ENCODE peak calls at places on chromosome 2, in five cellular contexts. S is neural progenitor cell, L is lower lobe of right lung, C is HFF-Myc, M is fibroblast of the aortic adventitia. Q is an unnamed sample.
A peak's percentile ranks its signal among the peaks of the same experiment; 100 is the strongest.

GRCh38 chr2:148244593-148245292 is 223.9 kb downstream of the MBD5 start:
- DNase-seq in C (peak; percentile 47), M (peak; percentile 85), S (no peak), L (no peak), Q (no peak)

GRCh38 chr2:141501743-141502142 is 629.1 kb downstream of the LRP1B start:
- DNase-seq in C (no peak), S (no peak), L (no peak), M (no peak), Q (no peak)

GRCh38 chr2:226154610-226155009 is 645.0 kb downstream of the IRS1 start:
- DNase-seq in L (no peak), S (no peak), C (no peak), M (no peak), Q (no peak)

GRCh38 chr2:180938419-180938818 is 42.0 kb upstream of the UBE2E3 start:
- DNase-seq in C (no peak), M (peak; percentile 78), L (no peak), S (no peak), Q (no peak)

GRCh38 chr2:166831930-166832329 is 56.4 kb upstream of the XIRP2 start:
- DNase-seq in S (no peak), M (no peak), L (no peak), C (no peak), Q (no peak)

GRCh38 chr2:129760669-129761068 is 218.8 kb upstream of the RAB6C start:
- DNase-seq in L (no peak), C (no peak), S (no peak), M (no peak), Q (no peak)

GRCh38 chr2:71005271-71006202 is 10.9 kb upstream of the TEX261 start:
- DNase-seq in L (no peak), C (no peak), S (no peak), M (no peak), Q (no peak)

GRCh38 chr2:170886391-170886790 is 42.7 kb upstream of the GORASP2 start:
- DNase-seq in S (no peak), L (no peak), C (no peak), M (peak; percentile 42), Q (no peak)

GRCh38 chr2:231666171-231667095 is 41.9 kb upstream of the PTMA start:
- DNase-seq in M (peak; percentile 84), S (peak; percentile 92), C (peak; percentile 88), L (peak; percentile 98), Q (peak; percentile 75)

GRCh38 chr2:85913854-85914524 is 25.2 kb upstream of the ST3GAL5 start:
- DNase-seq in S (no peak), M (peak; percentile 82), L (no peak), C (no peak), Q (no peak)

GRCh38 chr2:197198890-197199289 is 111.7 kb downstream of the ANKRD44 start:
- DNase-seq in L (peak; percentile 63), S (no peak), M (peak; percentile 73), C (no peak), Q (peak; percentile 70)

GRCh38 chr2:27967076-27967475 is 76.5 kb downstream of the BABAM2 start:
- DNase-seq in S (no peak), C (no peak), L (no peak), M (no peak), Q (no peak)
- TF ChIP-seq CTCF in S (no peak), C (no peak), L (no peak), M (no peak), Q (no peak)

DNA sequence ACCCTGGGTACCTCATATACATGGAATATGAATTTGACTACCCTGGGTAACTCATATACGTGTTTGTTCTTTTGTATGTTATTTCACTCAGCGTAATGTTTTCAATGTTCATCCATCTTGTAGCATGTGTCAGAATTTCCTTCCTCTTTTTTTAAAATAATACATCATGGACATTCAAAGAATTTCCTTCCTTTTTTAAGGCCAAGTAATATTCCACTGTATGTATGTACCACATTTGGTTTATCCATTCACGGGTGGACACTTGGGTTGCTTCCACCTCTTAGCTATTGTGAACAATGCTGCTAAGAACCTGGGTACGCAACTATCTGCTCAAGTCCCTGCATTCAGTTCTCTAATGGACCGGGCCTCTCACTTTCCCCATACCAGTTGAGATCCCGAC is 40.3 kb downstream of the FAM178B start:
- DNase-seq in L (no peak), C (no peak), M (no peak), S (no peak), Q (no peak)
- TF ChIP-seq CTCF in L (no peak), C (no peak), M (no peak), S (no peak), Q (no peak)

GRCh38 chr2:37414470-37414949 is 70.1 kb downstream of the QPCT start:
- DNase-seq in L (no peak), M (peak; percentile 88), C (peak; percentile 53), S (peak; percentile 74), Q (peak; percentile 75)
- TF ChIP-seq CTCF in L (peak; percentile 82), M (peak; percentile 87), C (peak; percentile 81), S (peak; percentile 92), Q (peak; percentile 88)

GRCh38 chr2:120397362-120397811 is 51.5 kb downstream of the INHBB start:
- DNase-seq in S (no peak), M (no peak), C (peak; percentile 1), L (no peak), Q (no peak)

GRCh38 chr2:120395221-120395620 is 49.3 kb downstream of the INHBB start:
- DNase-seq in C (no peak), M (no peak), L (no peak), S (no peak), Q (no peak)

GRCh38 chr2:120396519-120397361 is 50.8 kb downstream of the INHBB start:
- DNase-seq in S (no peak), L (no peak), C (no peak), M (no peak), Q (no peak)

GRCh38 chr2:120394764-120395163 is 48.8 kb downstream of the INHBB start:
- DNase-seq in M (no peak), C (no peak), S (no peak), L (no peak), Q (no peak)

GRCh38 chr2:120395686-120396518 is 50.0 kb downstream of the INHBB start:
- DNase-seq in S (peak; percentile 28), C (no peak), M (no peak), L (no peak), Q (no peak)
- TF ChIP-seq CTCF in S (no peak), C (no peak), M (no peak), L (no peak), Q (no peak)

DNA sequence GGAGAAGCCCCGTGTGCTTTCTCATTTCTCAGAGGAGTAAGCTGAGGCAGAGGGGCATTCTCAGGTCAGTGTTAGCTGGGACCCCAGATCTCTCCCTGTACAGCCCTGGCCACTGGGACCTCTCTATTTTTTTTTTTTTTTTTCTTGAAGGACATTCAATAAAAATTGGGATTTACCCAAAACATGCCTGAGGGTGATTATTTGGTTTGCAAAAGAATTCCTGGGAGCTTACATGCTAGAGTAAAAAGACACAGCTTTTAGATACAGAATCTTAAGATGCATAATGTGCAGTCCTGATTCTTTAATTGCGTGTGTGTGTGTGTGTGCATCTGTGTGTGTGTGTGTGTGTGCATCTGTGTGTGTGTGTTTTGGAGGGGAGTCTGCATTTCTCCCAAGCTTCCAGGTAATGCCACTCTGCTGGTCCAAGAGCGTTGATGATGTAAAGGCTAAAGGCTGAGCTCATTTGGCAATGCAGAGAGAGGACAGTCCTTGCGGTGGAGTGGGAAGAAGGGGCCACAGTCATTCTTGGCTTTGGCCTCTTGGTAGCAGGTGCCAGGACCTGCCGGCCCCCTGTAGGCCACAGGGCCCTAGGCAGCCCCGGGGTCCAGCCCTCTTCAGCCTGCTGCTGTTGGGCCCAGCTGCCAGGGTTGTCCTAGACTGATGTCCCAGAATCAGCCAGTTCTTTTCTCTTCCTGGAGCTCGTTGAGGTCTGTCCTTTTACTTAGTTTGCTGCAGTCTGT is 74.1 kb upstream of the MCFD2 start:
- DNase-seq in L (no peak), M (no peak), S (no peak), C (no peak), Q (no peak)
- TF ChIP-seq CTCF in L (no peak), M (no peak), S (no peak), C (no peak), Q (no peak)